ENCODE peak calls at places on chromosomes 2 and 18, in five cellular contexts. B is K562, M is SK-N-SH, G is IMR-90, X is GM12878. W is an unnamed sample.

GRCh38 chr2:74747411-74748080 is 86.4 kb upstream of the HK2 start:
- DNase-seq in B (no peak), M (no peak), G (peak), X (no peak), W (peak)

GRCh38 chr2:227325824-227326195 is 759 bp downstream of the MFF start:
- DNase-seq in B (peak), M (peak), G (peak), X (no peak), W (peak)

GRCh38 chr2:241099246-241099645 is 2.8 kb downstream of the MTERF4 start:
- DNase-seq in B (no peak), M (no peak), G (no peak), X (no peak), W (no peak)

GRCh38 chr2:193806088-193806774 is 1611.5 kb upstream of the TMEFF2 start:
- DNase-seq in B (no peak), M (no peak), G (no peak), X (no peak), W (no peak)

GRCh38 chr18:23752796-23753195 is 63.5 kb downstream of the LAMA3 start:
- DNase-seq in B (no peak), M (no peak), G (no peak), X (no peak), W (no peak)

GRCh38 chr2:182717451-182718215 is 1.6 kb downstream of the DNAJC10 start:
- DNase-seq in B (no peak), M (no peak), G (no peak), X (no peak), W (no peak)

GRCh38 chr2:85718006-85718391 is 23.8 kb downstream of the GNLY start:
- DNase-seq in B (peak), M (peak), G (no peak), X (no peak), W (no peak)

GRCh38 chr18:69898241-69898861 is 49.3 kb downstream of the CD226 start:
- DNase-seq in B (no peak), M (no peak), G (no peak), X (no peak), W (peak)

GRCh38 chr2:202909394-202910192 is 1.9 kb downstream of the WDR12 start:
- DNase-seq in B (no peak), M (no peak), G (no peak), X (no peak), W (no peak)

GRCh38 chr2:199985625-199986207 is 30.3 kb downstream of the MAIP1 start:
- DNase-seq in B (peak), M (peak), G (peak), X (no peak), W (peak)

GRCh38 chr18:46705521-46705920 is 48.5 kb upstream of the LOXHD1 start:
- DNase-seq in B (peak), M (peak), G (no peak), X (no peak), W (no peak)

GRCh38 chr18:21112543-21113105 is 1.0 kb upstream of the ROCK1 start:
- DNase-seq in B (no peak), M (peak), G (peak), X (no peak), W (no peak)

GRCh38 chr18:67818432-67818831 is 301.9 kb upstream of the DSEL start:
- DNase-seq in B (no peak), M (no peak), G (no peak), X (no peak), W (no peak)

GRCh38 chr2:121791801-121792221 is 36.4 kb downstream of the TSN start:
- DNase-seq in B (no peak), M (no peak), G (no peak), X (no peak), W (no peak)

GRCh38 chr2:61421611-61422010 is 49.3 kb downstream of the USP34 start:
- DNase-seq in B (no peak), M (no peak), G (peak), X (no peak), W (no peak)

GRCh38 chr2:237412646-237413292 is 1.2 kb downstream of the COL6A3 start:
- DNase-seq in B (no peak), M (no peak), G (no peak), X (no peak), W (no peak)

GRCh38 chr2:95730813-95731212 is 139.0 kb downstream of the TRIM43 start:
- DNase-seq in B (peak), M (no peak), G (no peak), X (no peak), W (no peak)

GRCh38 chr2:222594679-222595078 is 61.2 kb downstream of the FARSB start:
- DNase-seq in B (no peak), M (no peak), G (peak), X (no peak), W (peak)

GRCh38 chr18:29157057-29157780 is 980.3 kb upstream of the CDH2 start:
- DNase-seq in B (no peak), M (no peak), G (no peak), X (no peak), W (no peak)

GRCh38 chr2:24621779-24622538 is 130.9 kb downstream of the NCOA1 start:
- DNase-seq in B (no peak), M (no peak), G (no peak), X (no peak), W (no peak)

GRCh38 chr2:29053223-29053622 is 21.1 kb downstream of the PCARE start:
- DNase-seq in B (no peak), M (peak), G (peak), X (no peak), W (no peak)

GRCh38 chr2:240567137-240567871 is 980 bp upstream of the RNPEPL1 start:
- DNase-seq in B (no peak), M (peak), G (no peak), X (no peak), W (no peak)

GRCh38 chr2:196144513-196145126 is 26.8 kb downstream of the STK17B start:
- DNase-seq in B (no peak), M (no peak), G (no peak), X (no peak), W (no peak)

GRCh38 chr2:232919151-232919550 is 49.1 kb downstream of the SNORC start:
- DNase-seq in B (no peak), M (no peak), G (no peak), X (no peak), W (no peak)

GRCh38 chr2:150293771-150294170 is 193.7 kb downstream of the RND3 start:
- DNase-seq in B (no peak), M (no peak), G (no peak), X (no peak), W (no peak)

GRCh38 chr2:104929663-104930062 is 75.7 kb downstream of the POU3F3 start:
- DNase-seq in B (no peak), M (no peak), G (no peak), X (no peak), W (no peak)

GRCh38 chr2:227570615-227571014 is 28.1 kb upstream of the SCYGR2 start:
- DNase-seq in B (no peak), M (no peak), G (peak), X (no peak), W (no peak)

GRCh38 chr2:147639891-147640290 is 204.9 kb upstream of the ACVR2A start:
- DNase-seq in B (no peak), M (no peak), G (no peak), X (peak), W (no peak)

DNA sequence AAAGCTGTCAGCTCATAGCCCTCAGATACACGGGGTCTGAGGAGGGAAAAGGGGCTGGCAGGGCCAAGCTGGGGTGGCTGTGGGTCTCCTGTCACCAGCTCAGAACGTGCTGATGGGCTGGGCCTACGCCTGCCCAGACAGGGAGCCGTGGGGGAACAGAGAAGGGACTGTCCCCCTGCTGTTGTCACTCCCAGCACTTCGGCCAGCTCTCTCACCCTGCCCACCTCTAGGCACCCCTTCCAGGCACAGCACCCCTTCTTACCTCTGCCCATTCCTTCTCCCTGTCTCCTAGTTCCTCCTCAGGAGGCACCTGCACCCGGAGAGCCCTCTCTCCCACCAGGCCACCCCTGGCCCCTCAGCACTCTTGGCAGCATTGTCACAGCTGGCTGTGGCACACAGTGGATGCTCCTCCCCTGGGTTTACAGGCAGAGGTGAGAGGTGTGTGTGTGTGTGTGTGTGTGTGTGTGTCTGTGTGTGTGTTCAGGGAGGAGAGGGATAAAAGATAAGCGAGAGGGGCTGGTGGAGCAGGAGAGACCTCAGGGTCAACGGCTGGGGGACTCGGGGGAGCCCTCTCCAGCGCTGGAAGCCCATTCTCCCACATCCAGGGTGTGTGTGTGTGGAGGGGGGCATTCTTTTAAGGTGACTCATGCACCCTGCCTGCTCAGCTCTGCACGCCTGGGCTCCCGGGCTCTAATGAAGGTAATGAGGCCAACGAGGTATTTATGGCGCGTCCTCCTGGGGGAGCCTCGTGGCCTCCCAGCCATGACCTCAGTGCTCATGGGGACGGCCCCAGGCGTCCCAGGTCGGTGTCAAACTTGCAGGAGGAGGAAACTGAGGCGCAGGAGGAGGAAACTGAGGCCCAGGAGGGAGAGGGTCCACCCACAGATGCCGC is 66.1 kb upstream of the SMAD7 start:
- DNase-seq in B (peak), M (peak), G (peak), X (no peak), W (peak)
- TF ChIP-seq MXI1 in B (no peak), M (no peak), G (no peak), X (no peak), W (no peak)

GRCh38 chr2:72669121-72669520 is 156.7 kb downstream of the EXOC6B start:
- DNase-seq in B (no peak), M (no peak), G (peak), X (no peak), W (no peak)
- TF ChIP-seq MXI1 in B (no peak), M (no peak), G (no peak), X (no peak), W (no peak)

DNA sequence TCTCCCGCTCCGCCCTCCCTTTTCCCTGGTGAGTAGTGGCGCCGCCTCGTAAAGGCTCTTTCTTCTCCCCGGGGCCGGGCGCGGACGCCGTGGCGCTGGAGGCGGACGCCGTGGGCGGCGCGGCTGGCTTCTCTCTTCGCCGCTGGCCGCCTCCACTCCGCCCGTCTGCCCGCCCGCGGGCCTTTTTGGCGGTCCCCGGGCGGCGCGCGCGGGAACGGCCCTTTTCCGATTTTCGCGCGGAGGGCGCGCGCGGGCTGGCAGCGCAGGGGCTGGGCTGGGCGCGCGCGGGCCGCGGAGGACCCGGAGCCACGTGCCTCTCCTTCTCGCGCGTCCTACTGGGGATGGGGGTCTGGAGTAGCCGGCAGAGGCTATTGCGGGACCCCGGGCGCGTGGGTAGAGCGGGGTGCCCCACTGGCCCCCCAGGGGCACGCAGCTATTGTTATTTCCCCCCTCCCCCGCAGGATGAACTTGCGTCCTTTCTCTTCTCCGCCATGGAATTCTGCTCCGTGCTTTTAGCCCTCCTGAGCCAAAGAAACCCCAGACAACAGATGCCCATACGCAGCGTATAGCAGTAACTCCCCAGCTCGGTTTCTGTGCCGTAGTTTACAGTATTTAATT is 472 bp downstream of the SLC20A1 start:
- DNase-seq in B (no peak), M (peak), G (no peak), X (no peak), W (no peak)
- TF ChIP-seq MXI1 in B (no peak), M (peak), G (peak), X (no peak), W (no peak)

GRCh38 chr2:10518470-10519060 is 70.4 kb upstream of the ODC1 start:
- DNase-seq in B (no peak), M (no peak), G (no peak), X (no peak), W (no peak)

GRCh38 chr2:10519067-10519740 is 71.1 kb upstream of the ODC1 start:
- DNase-seq in B (no peak), M (no peak), G (no peak), X (no peak), W (no peak)

GRCh38 chr2:10515887-10516286 is 67.8 kb upstream of the ODC1 start:
- DNase-seq in B (no peak), M (no peak), G (no peak), X (no peak), W (no peak)

GRCh38 chr2:10520154-10520553 is 72.0 kb upstream of the ODC1 start:
- DNase-seq in B (no peak), M (no peak), G (no peak), X (no peak), W (no peak)

DNA sequence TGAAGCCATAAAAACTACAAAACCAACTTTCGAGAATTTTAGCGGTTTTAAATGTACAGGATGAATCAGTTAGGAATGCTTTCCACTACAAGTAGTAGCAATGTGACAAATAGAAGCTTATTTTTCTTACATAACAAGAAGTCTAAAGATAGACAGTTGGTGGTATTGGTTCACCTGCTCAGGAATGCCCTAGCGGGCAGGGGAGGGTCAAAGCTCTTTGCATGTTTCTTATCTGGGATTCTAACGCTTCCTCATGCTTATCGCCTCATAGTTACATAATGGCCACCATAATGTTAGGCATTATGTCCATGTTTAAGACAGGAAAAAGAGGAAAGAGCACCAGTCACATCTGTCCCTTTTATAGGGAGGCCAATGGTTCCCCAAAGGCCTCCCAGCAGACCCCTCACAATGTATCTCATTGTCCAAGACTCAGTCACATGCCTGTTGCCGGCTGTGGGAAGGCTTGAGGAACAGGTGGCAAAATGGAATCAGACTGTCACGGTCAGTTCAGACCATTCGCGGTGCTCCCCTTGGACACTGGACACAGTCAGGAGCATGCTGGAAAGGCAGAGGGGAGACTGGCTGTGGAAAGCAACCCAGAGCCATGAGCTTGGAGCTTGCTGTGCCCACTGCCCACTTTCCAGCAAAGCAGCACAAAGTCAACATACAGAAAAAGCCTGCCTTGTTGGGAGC is 69.4 kb upstream of the ODC1 start:
- DNase-seq in B (no peak), M (no peak), G (no peak), X (no peak), W (no peak)
- TF ChIP-seq MXI1 in B (no peak), M (no peak), G (no peak), X (no peak), W (no peak)

GRCh38 chr2:208142925-208143799 is 2.8 kb downstream of the CRYGB start:
- DNase-seq in B (no peak), M (no peak), G (no peak), X (no peak), W (peak)
- TF ChIP-seq MXI1 in B (no peak), M (no peak), G (no peak), X (no peak), W (no peak)